ENCODE peak calls at places on chromosomes 4 and X, in ten cellular contexts. Z is NCI-H2029; R is tibial nerve; E is endothelial cell; O is AG20443; K is T-helper 17 cell; G is uterus; T is stimulated activated naive CD4-positive, alpha-beta T cell; F is NCI-H1105; A is testis. Q is an unnamed sample.

GRCh38 chr4:80006935-80007744 is 65.9 kb downstream of the ANTXR2 start:
- DNase-seq in Z (no peak), R (no peak), E (no peak), O (no peak), K (no peak), G (no peak), T (no peak), F (no peak), A (no peak), Q (peak; percentile 65)

GRCh38 chr4:26082565-26082964 is 168.5 kb downstream of the SMIM20 start:
- DNase-seq in Z (no peak), R (no peak), E (no peak), O (no peak), K (no peak), G (no peak), T (no peak), F (no peak), A (no peak), Q (no peak)

GRCh38 chrX:13808293-13808692 is 8.6 kb downstream of the GPM6B start:
- DNase-seq in Z (no peak), R (no peak), E (no peak), O (no peak), K (no peak), G (no peak), T (no peak), F (peak; percentile 49), A (no peak), Q (no peak)

GRCh38 chr4:1499465-1499864 is 93.2 kb upstream of the NKX1-1 start:
- DNase-seq in Z (no peak), R (no peak), E (no peak), O (no peak), K (no peak), G (no peak), T (no peak), F (no peak), A (no peak), Q (no peak)

GRCh38 chrX:134908235-134908834 is 82.5 kb upstream of the SMIM10 start:
- DNase-seq in Z (no peak), R (no peak), E (no peak), O (no peak), K (no peak), G (no peak), T (no peak), F (no peak), A (peak; percentile 29), Q (peak; percentile 59)

GRCh38 chr4:70945046-70945445 is 42.9 kb downstream of the MOB1B start:
- DNase-seq in Z (no peak), R (no peak), E (no peak), O (no peak), K (no peak), G (no peak), T (no peak), F (no peak), A (no peak), Q (no peak)

GRCh38 chrX:100410083-100410590 is at the start of gene PCDH19:
- DNase-seq in Z (peak; percentile 32), R (peak; percentile 27), E (peak; percentile 58), O (peak; percentile 79), K (no peak), G (peak; percentile 55), T (peak; percentile 2), F (peak; percentile 54), A (peak; percentile 77), Q (peak; percentile 23)

GRCh38 chrX:24025741-24026402 is 1.1 kb downstream of the KLHL15 start:
- DNase-seq in Z (peak; percentile 7), R (peak; percentile 14), E (no peak), O (peak; percentile 16), K (no peak), G (no peak), T (no peak), F (peak; percentile 53), A (no peak), Q (peak; percentile 12)

GRCh38 chrX:17876135-17876534 is 15.0 kb upstream of the RAI2 start:
- DNase-seq in Z (no peak), R (no peak), E (no peak), O (no peak), K (no peak), G (no peak), T (no peak), F (no peak), A (no peak), Q (no peak)

GRCh38 chr4:40525811-40526598 is 103.7 kb downstream of the RBM47 start:
- DNase-seq in Z (no peak), R (no peak), E (no peak), O (peak; percentile 85), K (no peak), G (peak; percentile 28), T (no peak), F (no peak), A (peak; percentile 64), Q (no peak)

GRCh38 chr4:4417886-4418285 is 31.0 kb downstream of the NSG1 start:
- DNase-seq in Z (no peak), R (no peak), E (no peak), O (no peak), K (no peak), G (no peak), T (no peak), F (no peak), A (peak; percentile 12), Q (peak; percentile 19)

GRCh38 chrX:15973299-15973698 is 118.7 kb upstream of the AP1S2 start:
- DNase-seq in Z (no peak), R (no peak), E (peak; percentile 13), O (peak; percentile 8), K (no peak), G (no peak), T (no peak), F (no peak), A (peak; percentile 57), Q (no peak)

GRCh38 chr4:113383111-113383785 is 333.8 kb downstream of the ANK2 start:
- DNase-seq in Z (no peak), R (no peak), E (no peak), O (peak; percentile 77), K (no peak), G (no peak), T (no peak), F (no peak), A (no peak), Q (no peak)

GRCh38 chr4:151325320-151326246 is at the start of gene SH3D19:
- DNase-seq in Z (peak; percentile 77), R (peak; percentile 23), E (peak; percentile 82), O (peak; percentile 83), K (no peak), G (peak; percentile 77), T (no peak), F (peak; percentile 15), A (peak; percentile 82), Q (no peak)

GRCh38 chr4:55124337-55125076 is 888 bp downstream of the KDR start:
- DNase-seq in Z (no peak), R (no peak), E (no peak), O (peak; percentile 14), K (no peak), G (no peak), T (no peak), F (no peak), A (peak; percentile 16), Q (no peak)

GRCh38 chr4:48906283-48907173 is at the start of gene OCIAD2:
- DNase-seq in Z (peak; percentile 94), R (no peak), E (peak; percentile 58), O (peak; percentile 59), K (peak; percentile 69), G (peak; percentile 30), T (peak; percentile 72), F (peak; percentile 41), A (peak; percentile 86), Q (peak; percentile 88)

GRCh38 chrX:153957224-153957623 is 12.8 kb upstream of the RENBP start:
- DNase-seq in Z (no peak), R (no peak), E (no peak), O (no peak), K (no peak), G (no peak), T (no peak), F (no peak), A (no peak), Q (no peak)

GRCh38 chr4:184895012-184895795 is 69.4 kb upstream of the ACSL1 start:
- DNase-seq in Z (no peak), R (no peak), E (no peak), O (no peak), K (no peak), G (no peak), T (no peak), F (no peak), A (no peak), Q (no peak)

GRCh38 chrX:111083101-111083500 is 12.9 kb upstream of the PAK3 start:
- DNase-seq in Z (no peak), R (no peak), E (no peak), O (no peak), K (no peak), G (no peak), T (no peak), F (no peak), A (no peak), Q (no peak)

GRCh38 chr4:79042079-79042674 is 102.9 kb upstream of the PAQR3 start:
- DNase-seq in Z (peak; percentile 2), R (no peak), E (peak; percentile 18), O (peak; percentile 50), K (no peak), G (no peak), T (no peak), F (peak; percentile 4), A (peak; percentile 26), Q (peak; percentile 31)

GRCh38 chr4:117137143-117137542 is 51.8 kb upstream of the TRAM1L1 start:
- DNase-seq in Z (no peak), R (no peak), E (no peak), O (no peak), K (no peak), G (no peak), T (no peak), F (no peak), A (no peak), Q (no peak)

GRCh38 chrX:110421499-110422455 is 63.1 kb downstream of the RTL9 start:
- DNase-seq in Z (peak; percentile 86), R (no peak), E (no peak), O (no peak), K (no peak), G (no peak), T (no peak), F (peak; percentile 35), A (no peak), Q (no peak)

GRCh38 chr4:142156246-142156645 is 519.9 kb downstream of the IL15 start:
- DNase-seq in Z (no peak), R (no peak), E (no peak), O (no peak), K (no peak), G (no peak), T (no peak), F (no peak), A (no peak), Q (no peak)

GRCh38 chrX:82134378-82134777 is 932.5 kb downstream of the SH3BGRL start:
- DNase-seq in Z (no peak), R (no peak), E (no peak), O (no peak), K (no peak), G (no peak), T (no peak), F (no peak), A (no peak), Q (no peak)

GRCh38 chr4:57156242-57156990 is 46.2 kb upstream of the IGFBP7 start:
- DNase-seq in Z (no peak), R (no peak), E (no peak), O (no peak), K (no peak), G (no peak), T (no peak), F (no peak), A (no peak), Q (no peak)

GRCh38 chrX:135389717-135390116 is 32.0 kb upstream of the SMIM10L2A start:
- DNase-seq in Z (no peak), R (no peak), E (no peak), O (no peak), K (no peak), G (no peak), T (no peak), F (no peak), A (no peak), Q (no peak)

GRCh38 chr4:8532245-8532781 is 47.9 kb upstream of the GPR78 start:
- DNase-seq in Z (no peak), R (no peak), E (no peak), O (no peak), K (no peak), G (no peak), T (no peak), F (no peak), A (no peak), Q (no peak)

GRCh38 chr4:54386270-54386669 is 157.2 kb downstream of the PDGFRA start:
- DNase-seq in Z (no peak), R (no peak), E (no peak), O (no peak), K (no peak), G (no peak), T (no peak), F (no peak), A (no peak), Q (no peak)

Q was measured in Jurkat, Clone E6-1.